ENCODE peak calls at places on chromosomes 11 and 22, in five cellular contexts. J is Kasumi-1, M is renal cortical epithelial cell, F is pulmonary artery endothelial cell, H is astrocyte of the spinal cord. G is an unnamed sample.

GRCh38 chr22:23769321-23769965 is 1.7 kb upstream of the CHCHD10 start:
- DNase-seq in J (no peak), M (no peak), F (no peak), H (no peak), G (no peak)

GRCh38 chr11:75078233-75078632 is 18.4 kb downstream of the OR2AT4 start:
- DNase-seq in J (no peak), M (peak), F (no peak), H (peak), G (no peak)

GRCh38 chr11:1232328-1233321 is 9.8 kb downstream of the MUC5B start:
- DNase-seq in J (no peak), M (no peak), F (no peak), H (no peak), G (no peak)

GRCh38 chr11:115409691-115410220 is 94.5 kb downstream of the CADM1 start:
- DNase-seq in J (no peak), M (peak), F (no peak), H (peak), G (no peak)

GRCh38 chr22:26942301-26942927 is 285.0 kb downstream of the MIAT start:
- DNase-seq in J (no peak), M (no peak), F (no peak), H (no peak), G (no peak)

GRCh38 chr11:35142481-35143207 is 3.7 kb downstream of the CD44 start:
- DNase-seq in J (no peak), M (peak), F (no peak), H (no peak), G (no peak)

GRCh38 chr11:96390403-96390830 is 604 bp downstream of the JRKL start:
- DNase-seq in J (no peak), M (peak), F (peak), H (no peak), G (no peak)

GRCh38 chr11:133219543-133219942 is 312.8 kb downstream of the OPCML start:
- DNase-seq in J (no peak), M (no peak), F (no peak), H (no peak), G (no peak)

GRCh38 chr11:19683141-19683805 is 29.4 kb upstream of the NAV2 start:
- DNase-seq in J (no peak), M (peak), F (no peak), H (no peak), G (no peak)

GRCh38 chr11:80297808-80298460 is 857.1 kb upstream of the TENM4 start:
- DNase-seq in J (no peak), M (peak), F (no peak), H (peak), G (peak)

GRCh38 chr11:66068923-66069714 is 953 bp upstream of the PACS1 start:
- DNase-seq in J (peak), M (peak), F (no peak), H (peak), G (no peak)

GRCh38 chr11:2810401-2811205 is 75.0 kb downstream of the CDKN1C start:
- DNase-seq in J (no peak), M (no peak), F (no peak), H (no peak), G (no peak)

GRCh38 chr22:23697031-23697970 is 6.5 kb downstream of the RGL4 start:
- DNase-seq in J (no peak), M (no peak), F (no peak), H (no peak), G (no peak)